ENCODE peak calls at places on chromosomes 12 and 14, in four cellular contexts. F is adrenal gland, J is HCT116, H is IMR-90. U is an unnamed sample.

GRCh38 chr14:57889245-57889644 is 23.4 kb upstream of the SLC35F4 start:
- DNase-seq in H (no peak), J (no peak), F (peak; percentile 87), U (no peak)

GRCh38 chr12:55743967-55744931 is 1.3 kb downstream of the GDF11 start:
- DNase-seq in F (no peak), H (no peak), J (no peak), U (no peak)

GRCh38 chr14:75662966-75663365 is 1.9 kb downstream of the TTLL5 start:
- DNase-seq in H (no peak), J (no peak), F (no peak), U (no peak)

GRCh38 chr14:85534435-85534834 is 4.5 kb downstream of the FLRT2 start:
- DNase-seq in J (no peak), F (no peak), H (peak; percentile 24), U (no peak)

GRCh38 chr12:106918746-106919145 is 37.0 kb upstream of the TMEM263 start:
- DNase-seq in F (no peak), J (peak; percentile 6), H (peak; percentile 8), U (no peak)

GRCh38 chr14:58833634-58834378 is 196.0 kb downstream of the DACT1 start:
- DNase-seq in F (no peak), H (no peak), J (no peak), U (no peak)

GRCh38 chr14:74855945-74856344 is 20.0 kb downstream of the PROX2 start:
- DNase-seq in F (no peak), H (no peak), J (no peak), U (no peak)

GRCh38 chr12:87923361-87923760 is 105.8 kb downstream of the C12orf50 start:
- DNase-seq in F (no peak), H (no peak), J (no peak), U (no peak)

GRCh38 chr12:96194901-96195844 is 998 bp downstream of the ELK3 start:
- DNase-seq in J (peak; percentile 75), H (peak; percentile 91), F (peak; percentile 57), U (peak; percentile 80)

GRCh38 chr12:78540621-78541336 is 323.8 kb upstream of the SYT1 start:
- DNase-seq in F (no peak), J (no peak), H (peak; percentile 22), U (no peak)

GRCh38 chr12:132089407-132089910 is 54.7 kb downstream of the DDX51 start:
- DNase-seq in H (no peak), J (no peak), F (no peak), U (no peak)

GRCh38 chr12:2092890-2093289 is 40.1 kb downstream of the CACNA1C start:
- DNase-seq in H (peak; percentile 36), J (no peak), F (no peak), U (no peak)

GRCh38 chr12:96375173-96375572 is 25.1 kb downstream of the CDK17 start:
- DNase-seq in J (no peak), F (no peak), H (no peak), U (no peak)

GRCh38 chr14:77085538-77085937 is 12.5 kb upstream of the CIPC start:
- DNase-seq in F (no peak), J (no peak), H (no peak), U (no peak)

GRCh38 chr14:34539407-34540180 is at the start of gene EAPP:
- DNase-seq in F (peak; percentile 98), H (peak; percentile 97), J (peak; percentile 95), U (peak; percentile 98)

GRCh38 chr14:49982522-49982951 is 89.7 kb downstream of the ARF6 start:
- DNase-seq in F (peak; percentile 50), H (peak; percentile 96), J (no peak), U (no peak)

GRCh38 chr14:90986510-90986909 is 73.9 kb downstream of the RPS6KA5 start:
- DNase-seq in H (no peak), J (no peak), F (no peak), U (no peak)

GRCh38 chr14:74065746-74066575 is 18.3 kb downstream of the ALDH6A1 start:
- DNase-seq in H (peak; percentile 78), J (no peak), F (no peak), U (no peak)

GRCh38 chr14:68669644-68670343 is 123.1 kb downstream of the ZFP36L1 start:
- DNase-seq in J (no peak), F (no peak), H (no peak), U (peak; percentile 14)

GRCh38 chr14:55454264-55455151 is 14.1 kb upstream of the TBPL2 start:
- DNase-seq in J (peak; percentile 83), F (peak; percentile 88), H (peak; percentile 86), U (no peak)
- H3K4me3 ChIP-seq in J (peak overlapping the region; percentile 45), F (no peak overlapping the region), H (no peak overlapping the region), U (peak overlapping the region; percentile 14)

DNA sequence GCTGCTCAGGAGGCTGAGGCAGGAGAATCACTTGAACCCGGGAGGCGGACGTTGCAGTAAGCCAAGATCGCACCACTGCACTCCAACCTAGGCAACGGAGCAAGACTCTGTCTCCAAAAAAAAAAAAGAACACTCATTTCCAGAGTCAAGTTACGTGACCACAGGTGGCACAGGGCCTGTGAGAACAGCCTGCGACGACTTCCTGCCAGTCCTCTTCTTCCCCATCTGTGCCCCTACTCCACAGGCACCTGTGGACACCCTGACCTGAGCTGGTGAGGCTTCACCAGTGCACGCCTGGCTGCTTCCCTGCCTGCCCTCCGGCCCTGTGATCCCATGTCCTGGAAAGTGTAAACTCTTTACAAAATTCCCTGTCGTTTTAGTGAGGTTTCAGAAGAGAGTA is 77.7 kb downstream of the PPP2R5C start:
- DNase-seq in J (no peak), F (no peak), H (no peak), U (no peak)
- TF ChIP-seq POLR2A in J (no peak), F (no peak), H (no peak), U (no peak)

GRCh38 chr12:66662729-66663128 is 16.1 kb downstream of the GRIP1 start:
- DNase-seq in F (no peak), J (no peak), H (peak; percentile 33), U (no peak)

GRCh38 chr12:66662179-66662578 is 16.7 kb downstream of the GRIP1 start:
- DNase-seq in H (no peak), J (no peak), F (no peak), U (no peak)

GRCh38 chr12:66663605-66664004 is 15.3 kb downstream of the GRIP1 start:
- DNase-seq in J (no peak), H (no peak), F (no peak), U (no peak)

GRCh38 chr12:66665416-66665815 is 13.5 kb downstream of the GRIP1 start:
- DNase-seq in H (peak; percentile 1), F (no peak), J (no peak), U (no peak)

DNA sequence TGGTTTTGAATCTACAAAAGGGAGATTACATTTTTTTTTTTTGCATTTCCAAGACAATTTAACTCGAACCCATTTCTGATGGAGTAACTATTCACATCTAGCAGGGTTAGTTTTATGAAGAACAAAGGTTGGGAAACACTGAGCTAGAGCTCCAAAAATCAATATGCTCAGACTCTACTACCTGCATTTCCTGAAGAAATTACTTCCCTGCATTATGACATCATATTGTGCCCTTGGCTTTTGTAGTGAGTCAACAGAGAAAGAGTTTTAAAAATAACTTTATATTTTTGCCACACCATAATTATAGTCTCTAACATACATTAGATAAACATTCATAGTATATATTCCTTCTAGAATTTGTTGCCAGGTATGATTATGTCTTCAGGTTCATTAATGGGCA is 14.8 kb downstream of the GRIP1 start:
- DNase-seq in H (no peak), F (no peak), J (no peak), U (no peak)
- H3K4me3 ChIP-seq in H (no peak overlapping the region), F (no peak overlapping the region), J (no peak overlapping the region), U (no peak overlapping the region)

DNA sequence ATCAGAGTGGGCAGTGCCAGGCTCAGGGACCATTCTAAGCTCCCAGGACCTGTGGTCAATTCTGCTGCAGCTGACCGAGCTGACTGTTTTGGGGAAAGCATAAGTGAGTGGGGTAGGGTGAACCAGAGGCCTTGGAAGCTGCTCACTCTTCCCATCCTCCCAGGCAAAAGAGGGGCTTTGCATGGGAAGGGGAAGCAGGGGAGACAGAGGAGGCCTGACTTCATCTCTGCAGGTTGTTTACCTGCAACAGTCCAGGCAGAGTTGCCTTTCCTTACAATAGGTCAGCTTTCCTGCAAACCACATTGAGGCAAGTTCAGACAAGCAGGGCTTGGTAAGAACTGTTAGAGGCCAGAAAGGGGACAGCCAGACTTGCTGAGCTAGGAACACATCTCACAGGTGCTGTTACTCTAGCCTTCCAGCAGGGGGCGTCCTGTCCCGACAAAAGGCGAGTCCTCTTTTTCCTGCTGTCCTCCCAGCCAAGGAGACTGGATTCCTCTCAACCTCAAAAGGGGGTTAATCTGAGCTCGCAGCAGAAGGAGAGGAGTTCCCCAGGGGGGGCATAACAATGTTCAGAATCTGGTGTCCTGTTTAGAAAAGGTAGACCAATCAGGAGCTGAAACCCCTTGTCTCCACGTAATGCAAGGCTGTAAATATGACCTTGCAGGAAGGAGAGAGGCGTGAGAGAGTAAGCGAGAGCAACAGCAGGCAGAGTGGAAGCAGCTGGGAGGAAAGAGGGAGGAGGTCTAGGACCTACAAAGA is 4.3 kb upstream of the DHRS2 start:
- DNase-seq in J (peak; percentile 65), H (peak; percentile 75), F (peak; percentile 87), U (peak; percentile 81)
- TF ChIP-seq POLR2A in J (no peak), H (no peak), F (no peak), U (no peak)

GRCh38 chr12:52924764-52925716 is 20.2 kb upstream of the KRT8 start:
- DNase-seq in H (peak; percentile 93), J (peak; percentile 90), F (peak; percentile 72), U (peak; percentile 79)
- H3K4me3 ChIP-seq in H (no peak overlapping the region), J (peak overlapping the region; percentile 51), F (no peak overlapping the region), U (no peak overlapping the region)

GRCh38 chr12:94147377-94147990 is 893 bp upstream of the PLXNC1 start:
- DNase-seq in J (no peak), H (no peak), F (no peak), U (no peak)

GRCh38 chr12:94146166-94146565 is 2.2 kb upstream of the PLXNC1 start:
- DNase-seq in J (no peak), F (no peak), H (no peak), U (no peak)

GRCh38 chr12:94148841-94149780 is 734 bp downstream of the PLXNC1 start:
- DNase-seq in H (peak; percentile 23), F (no peak), J (no peak), U (peak; percentile 60)

GRCh38 chr12:94149781-94150482 is 1.6 kb downstream of the PLXNC1 start:
- DNase-seq in F (no peak), J (no peak), H (no peak), U (peak; percentile 37)

GRCh38 chr12:94147991-94148840 is at the start of gene PLXNC1:
- DNase-seq in H (peak; percentile 31), J (no peak), F (peak; percentile 40), U (peak; percentile 82)
- TF ChIP-seq POLR2A in H (no peak), J (no peak), F (no peak), U (no peak)

GRCh38 chr12:21773263-21773741 is 1.2 kb downstream of the KCNJ8 start:
- DNase-seq in H (peak; percentile 23), F (peak; percentile 68), J (peak; percentile 3), U (peak; percentile 53)

GRCh38 chr12:21776242-21776641 is 1.7 kb upstream of the KCNJ8 start:
- DNase-seq in F (no peak), J (no peak), H (no peak), U (no peak)

GRCh38 chr12:21775130-21775920 is 819 bp upstream of the KCNJ8 start:
- DNase-seq in F (no peak), H (no peak), J (no peak), U (no peak)

GRCh38 chr12:21773799-21774198 is 707 bp downstream of the KCNJ8 start:
- DNase-seq in J (no peak), H (peak; percentile 12), F (no peak), U (no peak)

GRCh38 chr12:21774358-21775129 is at the start of gene KCNJ8:
- DNase-seq in J (no peak), F (peak; percentile 92), H (peak; percentile 50), U (no peak)
- H3K4me3 ChIP-seq in J (no peak within 1 kb of the TSS), F (peak within 1 kb of the TSS; percentile 42), H (peak within 1 kb of the TSS; percentile 96), U (peak within 1 kb of the TSS; percentile 25)

U was measured in Peyer's patch.